ENCODE peak calls at places on chromosomes 3 and 15, in six cellular contexts. O is GM12891; Z is activated CD4-positive, alpha-beta T cell treated with anti-CD3 and anti-CD28 coated beads, Interleukin-2, amount 50 U/mL, for 24 hours; J is RPMI7951; D is CD4-positive, alpha-beta T cell; T is DMS 273 treated with DMSO at 0.1 percent for 48 hours. N is an unnamed sample.

GRCh38 chr15:31974154-31974794 is 56.0 kb upstream of the CHRNA7 start:
- DNase-seq in O (no peak), Z (no peak), J (no peak), D (no peak), T (no peak), N (peak)

GRCh38 chr3:169241928-169242751 is 421.4 kb downstream of the MECOM start:
- DNase-seq in O (no peak), Z (no peak), J (peak), D (no peak), T (no peak), N (peak)

GRCh38 chr3:114469070-114469469 is 175.2 kb downstream of the TIGIT start:
- DNase-seq in O (no peak), Z (no peak), J (no peak), D (no peak), T (no peak), N (no peak)

GRCh38 chr3:132253262-132253878 is 63.8 kb upstream of the ACP3 start:
- DNase-seq in O (peak), Z (no peak), J (peak), D (no peak), T (peak), N (no peak)

GRCh38 chr3:67382551-67382950 is 271.9 kb downstream of the SUCLG2 start:
- DNase-seq in O (no peak), Z (no peak), J (no peak), D (no peak), T (no peak), N (peak)

GRCh38 chr3:119664850-119665379 is 4.5 kb upstream of the POPDC2 start:
- DNase-seq in O (no peak), Z (no peak), J (no peak), D (no peak), T (no peak), N (no peak)

GRCh38 chr15:34038404-34039179 is 412 bp downstream of the AVEN start:
- DNase-seq in O (peak), Z (peak), J (peak), D (peak), T (peak), N (peak)

GRCh38 chr3:190225186-190225692 is 97.0 kb downstream of the CLDN1 start:
- DNase-seq in O (no peak), Z (no peak), J (peak), D (no peak), T (no peak), N (no peak)

GRCh38 chr15:39140060-39140604 is 440.7 kb upstream of the THBS1 start:
- DNase-seq in O (no peak), Z (no peak), J (peak), D (no peak), T (peak), N (no peak)

GRCh38 chr3:45179163-45179562 is 33.0 kb upstream of the CDCP1 start:
- DNase-seq in O (no peak), Z (no peak), J (peak), D (no peak), T (no peak), N (no peak)

GRCh38 chr3:105883798-105884377 is 15.1 kb upstream of the CBLB start:
- DNase-seq in O (no peak), Z (no peak), J (peak), D (no peak), T (no peak), N (no peak)

GRCh38 chr3:190709351-190709773 is 153.1 kb downstream of the GMNC start:
- DNase-seq in O (no peak), Z (no peak), J (no peak), D (no peak), T (no peak), N (no peak)

GRCh38 chr3:55885721-55886120 is 398.6 kb upstream of the WNT5A start:
- DNase-seq in O (no peak), Z (no peak), J (peak), D (no peak), T (no peak), N (no peak)

GRCh38 chr3:42031808-42032475 is 59.2 kb upstream of the TRAK1 start:
- DNase-seq in O (no peak), Z (no peak), J (peak), D (no peak), T (no peak), N (no peak)

GRCh38 chr3:55160241-55160877 is 232.5 kb upstream of the LRTM1 start:
- DNase-seq in O (no peak), Z (no peak), J (peak), D (no peak), T (no peak), N (peak)

GRCh38 chr3:64747682-64748081 is 59.9 kb upstream of the ADAMTS9 start:
- DNase-seq in O (no peak), Z (no peak), J (no peak), D (no peak), T (no peak), N (no peak)

GRCh38 chr3:25594007-25594502 is 70.7 kb downstream of the TOP2B start:
- DNase-seq in O (no peak), Z (no peak), J (peak), D (no peak), T (peak), N (peak)

GRCh38 chr15:76939715-76940114 is 8.2 kb downstream of the RCN2 start:
- DNase-seq in O (no peak), Z (no peak), J (no peak), D (no peak), T (no peak), N (no peak)

GRCh38 chr3:11716576-11717250 is 73.0 kb upstream of the VGLL4 start:
- DNase-seq in O (no peak), Z (no peak), J (no peak), D (no peak), T (no peak), N (no peak)

GRCh38 chr15:32029862-32030781 is at the start of gene CHRNA7:
- DNase-seq in O (peak), Z (no peak), J (peak), D (no peak), T (peak), N (peak)

GRCh38 chr15:36757189-36757814 is 177.9 kb downstream of the CDIN1 start:
- DNase-seq in O (no peak), Z (no peak), J (peak), D (no peak), T (no peak), N (no peak)

GRCh38 chr3:32969656-32970055 is 18.2 kb downstream of the CCR4 start:
- DNase-seq in O (no peak), Z (no peak), J (no peak), D (no peak), T (no peak), N (no peak)